ENCODE peak calls at places on chromosomes 2 and 18, in eight cellular contexts. K is RWPE1; J is activated T-helper 1 cell treated with anti-CD3 and anti-CD28 coated beads, Interleukin-12 subunit alpha, Interleukin-12 subunit beta, Interleukin-2, Interleukin-4 antibody, amounts not matched to agents 30 ng/mL and 10 ng/mL and 1 ng/mL, durations not matched to agents 14 hours and 24 hours and 36 hours; M is hepatic stellate cell; Z is activated T-cell treated with anti-CD3 and anti-CD28 coated beads, Interleukin-2, amount 50 U/mL, for 72 hours; P is GM12864; U is HT-29; B is activated effector memory CD4-positive, alpha-beta T cell treated with anti-CD3 and anti-CD28 coated beads, Interleukin-2, amount 50 U/mL, for 16 hours. S is an unnamed sample.

GRCh38 chr2:218703341-218703740 is 7.3 kb upstream of the TTLL4 start:
- DNase-seq in M (no peak), P (no peak), Z (no peak), K (no peak), U (no peak), B (no peak), J (no peak), S (no peak)

GRCh38 chr2:119430023-119430498 is 1.6 kb upstream of the TMEM37 start:
- DNase-seq in M (no peak), J (no peak), P (no peak), Z (no peak), B (peak), K (no peak), U (no peak), S (no peak)

GRCh38 chr2:25596506-25596905 is 76.9 kb downstream of the DTNB start:
- DNase-seq in P (no peak), M (no peak), K (no peak), U (no peak), B (no peak), J (no peak), Z (no peak), S (no peak)

GRCh38 chr2:20573611-20574422 is 77.1 kb downstream of the HS1BP3 start:
- DNase-seq in P (no peak), U (no peak), J (no peak), Z (no peak), B (no peak), M (no peak), K (no peak), S (peak)

GRCh38 chr2:177026253-177026652 is 186.3 kb upstream of the HNRNPA3 start:
- DNase-seq in U (no peak), B (no peak), J (no peak), K (no peak), P (no peak), Z (no peak), M (no peak), S (no peak)

GRCh38 chr2:15750433-15750814 is 158.8 kb downstream of the DDX1 start:
- DNase-seq in P (no peak), M (no peak), U (no peak), K (no peak), J (no peak), B (no peak), Z (no peak), S (no peak)

GRCh38 chr18:32072321-32072720 is 19.4 kb upstream of the RNF138 start:
- DNase-seq in J (no peak), B (no peak), P (no peak), K (peak), M (no peak), Z (no peak), U (peak), S (no peak)

GRCh38 chr2:136381722-136382633 is 264.0 kb upstream of the CXCR4 start:
- DNase-seq in M (no peak), P (peak), B (peak), U (no peak), Z (peak), J (peak), K (no peak), S (no peak)

GRCh38 chr18:5196253-5197031 is 615 bp downstream of the AKAIN1 start:
- DNase-seq in U (no peak), B (no peak), K (no peak), M (no peak), Z (no peak), J (no peak), P (no peak), S (no peak)

GRCh38 chr2:96144481-96145027 is 686 bp downstream of the DUSP2 start:
- DNase-seq in K (peak), P (no peak), B (peak), Z (peak), U (peak), M (no peak), J (peak), S (no peak)

GRCh38 chr2:74072542-74072941 is 75.2 kb downstream of the BOLA3 start:
- DNase-seq in P (no peak), U (no peak), J (no peak), Z (no peak), B (no peak), M (no peak), K (no peak), S (no peak)

GRCh38 chr2:14516844-14517243 is 115.7 kb upstream of the LRATD1 start:
- DNase-seq in M (peak), Z (no peak), U (no peak), B (no peak), K (peak), P (peak), J (no peak), S (no peak)

GRCh38 chr18:70074091-70074490 is 126.4 kb upstream of the CD226 start:
- DNase-seq in M (no peak), B (no peak), K (no peak), Z (no peak), P (no peak), U (no peak), J (no peak), S (no peak)

GRCh38 chr2:10310489-10310888 is 7.8 kb downstream of the HPCAL1 start:
- DNase-seq in M (no peak), J (no peak), Z (no peak), K (no peak), U (no peak), P (no peak), B (no peak), S (no peak)

GRCh38 chr2:166411473-166412230 is 35.9 kb upstream of the SCN9A start:
- DNase-seq in Z (no peak), M (no peak), P (no peak), B (no peak), K (peak), U (no peak), J (no peak), S (no peak)

GRCh38 chr2:229795058-229795457 is 80.7 kb upstream of the DNER start:
- DNase-seq in Z (no peak), J (no peak), P (no peak), K (no peak), U (no peak), B (no peak), M (no peak), S (no peak)

GRCh38 chr18:58952871-58953270 is 88.2 kb downstream of the ZNF532 start:
- DNase-seq in J (no peak), K (no peak), Z (no peak), U (no peak), P (no peak), M (peak), B (no peak), S (no peak)

GRCh38 chr2:177396630-177397460 is 4.3 kb downstream of the AGPS start:
- DNase-seq in P (no peak), K (peak), Z (no peak), J (no peak), M (no peak), B (no peak), U (peak), S (no peak)

S was measured in ovary.